ENCODE peak calls at places on chromosomes 13 and 19, in ten cellular contexts. V, X, T, S, W, Q, U, B, K and C are unnamed samples.

GRCh38 chr19:47379398-47379938 is 30.4 kb downstream of the DHX34 start:
- DNase-seq in V (no peak), X (no peak), T (peak), S (no peak), W (no peak), Q (no peak), U (no peak), B (no peak), K (no peak), C (no peak)

GRCh38 chr19:54178581-54179261 is 5.8 kb upstream of the TMC4 start:
- DNase-seq in V (no peak), X (no peak), T (peak), S (no peak), W (peak), Q (no peak), U (no peak), B (no peak), K (no peak), C (no peak)

GRCh38 chr19:6204212-6204611 is 68.7 kb downstream of the ACSBG2 start:
- DNase-seq in V (peak), X (no peak), T (peak), S (no peak), W (no peak), Q (no peak), U (no peak), B (no peak), K (no peak), C (no peak)

GRCh38 chr13:110925023-110925608 is 10.2 kb upstream of the ANKRD10 start:
- DNase-seq in V (no peak), X (no peak), T (no peak), S (no peak), W (no peak), Q (no peak), U (no peak), B (no peak), K (peak), C (no peak)

GRCh38 chr19:20388826-20389225 is 176.8 kb downstream of the ZNF737 start:
- DNase-seq in V (no peak), X (no peak), T (no peak), S (no peak), W (no peak), Q (no peak), U (no peak), B (no peak), K (no peak), C (no peak)

GRCh38 chr13:41459754-41460111 is 2.4 kb downstream of the RGCC start:
- DNase-seq in V (no peak), X (no peak), T (peak), S (no peak), W (no peak), Q (no peak), U (no peak), B (no peak), K (no peak), C (no peak)

GRCh38 chr13:52925775-52926285 is 77.4 kb upstream of the PCDH8 start:
- DNase-seq in V (no peak), X (no peak), T (no peak), S (no peak), W (no peak), Q (no peak), U (no peak), B (no peak), K (no peak), C (no peak)

GRCh38 chr19:547117-547516 is 3.3 kb downstream of the GZMM start:
- DNase-seq in V (no peak), X (no peak), T (no peak), S (no peak), W (no peak), Q (no peak), U (no peak), B (no peak), K (no peak), C (no peak)

GRCh38 chr19:15479391-15480345 is at the start of gene PGLYRP2:
- DNase-seq in V (no peak), X (no peak), T (no peak), S (no peak), W (no peak), Q (no peak), U (no peak), B (no peak), K (no peak), C (no peak)

GRCh38 chr13:90896022-90896421 is 451.5 kb upstream of the MIR17HG start:
- DNase-seq in V (no peak), X (no peak), T (no peak), S (no peak), W (no peak), Q (no peak), U (no peak), B (no peak), K (no peak), C (no peak)

GRCh38 chr13:45007823-45008222 is 18.5 kb downstream of the GPALPP1 start:
- DNase-seq in V (no peak), X (no peak), T (no peak), S (no peak), W (no peak), Q (no peak), U (no peak), B (no peak), K (no peak), C (no peak)

GRCh38 chr13:72125561-72125960 is 258.6 kb upstream of the DACH1 start:
- DNase-seq in V (peak), X (no peak), T (no peak), S (no peak), W (no peak), Q (no peak), U (no peak), B (no peak), K (peak), C (no peak)

GRCh38 chr19:16111160-16111908 is at the start of gene RAB8A:
- DNase-seq in V (peak), X (peak), T (peak), S (peak), W (peak), Q (peak), U (peak), B (peak), K (peak), C (peak)

GRCh38 chr19:48595833-48596232 is 10.7 kb upstream of the SPACA4 start:
- DNase-seq in V (no peak), X (no peak), T (no peak), S (no peak), W (no peak), Q (no peak), U (no peak), B (no peak), K (no peak), C (no peak)

GRCh38 chr19:34075661-34076091 is 96.6 kb upstream of the LSM14A start:
- DNase-seq in V (no peak), X (no peak), T (no peak), S (no peak), W (no peak), Q (no peak), U (no peak), B (no peak), K (no peak), C (no peak)

GRCh38 chr19:35168261-35168660 is 13.7 kb downstream of the FXYD5 start:
- DNase-seq in V (no peak), X (no peak), T (no peak), S (no peak), W (no peak), Q (no peak), U (no peak), B (no peak), K (peak), C (no peak)

GRCh38 chr19:32519023-32519422 is 62.0 kb upstream of the PDCD5 start:
- DNase-seq in V (no peak), X (no peak), T (no peak), S (no peak), W (no peak), Q (no peak), U (no peak), B (no peak), K (peak), C (no peak)

GRCh38 chr19:44987148-44987675 is 14.1 kb upstream of the RELB start:
- DNase-seq in V (no peak), X (no peak), T (peak), S (no peak), W (no peak), Q (no peak), U (no peak), B (no peak), K (no peak), C (no peak)

GRCh38 chr19:41876847-41877489 is at the start of gene CD79A:
- DNase-seq in V (no peak), X (no peak), T (no peak), S (peak), W (no peak), Q (peak), U (no peak), B (no peak), K (no peak), C (no peak)